ENCODE peak calls at places on chromosomes 13 and 19, in four cellular contexts. D, L, H and T are unnamed samples.

GRCh38 chr13:79485451-79485850 is 4.5 kb downstream of the NDFIP2 start:
- DNase-seq in H (no peak), D (no peak), L (no peak), T (no peak)

GRCh38 chr19:4362871-4363545 is 19.6 kb downstream of the MPND start:
- DNase-seq in L (no peak), D (no peak), H (no peak), T (no peak)

GRCh38 chr13:83879431-83880171 is 2.7 kb downstream of the SLITRK1 start:
- DNase-seq in D (no peak), L (no peak), H (no peak), T (no peak)

GRCh38 chr13:74883834-74884233 is 598.1 kb downstream of the TBC1D4 start:
- DNase-seq in H (no peak), D (no peak), L (no peak), T (no peak)

GRCh38 chr13:95704510-95704909 is 27.6 kb downstream of the DNAJC3 start:
- DNase-seq in L (no peak), H (no peak), D (peak), T (no peak)

GRCh38 chr19:54209058-54209747 is 8.5 kb downstream of the RPS9 start:
- DNase-seq in L (peak), D (no peak), H (no peak), T (no peak)

GRCh38 chr19:51511353-51511752 is 9.8 kb upstream of the SIGLEC12 start:
- DNase-seq in H (no peak), D (peak), L (peak), T (no peak)

GRCh38 chr13:93603043-93603442 is 376.4 kb downstream of the GPC6 start:
- DNase-seq in D (no peak), H (no peak), L (peak), T (no peak)

GRCh38 chr19:19634516-19635312 is 6.7 kb upstream of the LPAR2 start:
- DNase-seq in H (no peak), D (no peak), L (no peak), T (no peak)